ENCODE peak calls at places on chromosomes 4 and X, in nine cellular contexts. One of them, this sample, is unnamed.

GRCh38 chr4:94757192-94758140 is at the start of gene BMPR1B:
- DNase-seq in RPMI8226: no peak
- DNase-seq in NAMALWA: no peak
- DNase-seq in omental fat pad: no peak
- DNase-seq in left lung: no peak
- DNase-seq in erythroblast: peak; percentile 19
- DNase-seq in G401: no peak
- DNase-seq in transverse colon: no peak
- DNase-seq in neural crest cell: peak; percentile 42
- DNase-seq in this sample: no peak

GRCh38 chrX:33171071-33171470 is 40.3 kb downstream of the DMD start:
- DNase-seq in RPMI8226: no peak
- DNase-seq in NAMALWA: peak; percentile 75
- DNase-seq in omental fat pad: no peak
- DNase-seq in left lung: no peak
- DNase-seq in erythroblast: no peak
- DNase-seq in G401: no peak
- DNase-seq in transverse colon: no peak
- DNase-seq in neural crest cell: no peak
- DNase-seq in this sample: no peak

GRCh38 chr4:77104405-77105292 is 28.9 kb upstream of the CCNI start:
- DNase-seq in RPMI8226: peak; percentile 25
- DNase-seq in NAMALWA: no peak
- DNase-seq in omental fat pad: no peak
- DNase-seq in left lung: peak; percentile 74
- DNase-seq in erythroblast: no peak
- DNase-seq in G401: peak; percentile 82
- DNase-seq in transverse colon: peak; percentile 73
- DNase-seq in neural crest cell: no peak
- DNase-seq in this sample: no peak

GRCh38 chrX:63404332-63404731 is 53.2 kb upstream of the SPIN4 start:
- DNase-seq in RPMI8226: no peak
- DNase-seq in NAMALWA: peak; percentile 15
- DNase-seq in omental fat pad: no peak
- DNase-seq in left lung: no peak
- DNase-seq in erythroblast: no peak
- DNase-seq in G401: no peak
- DNase-seq in transverse colon: no peak
- DNase-seq in neural crest cell: no peak
- DNase-seq in this sample: no peak

GRCh38 chr4:94416981-94417380 is 34.8 kb upstream of the PDLIM5 start:
- DNase-seq in RPMI8226: no peak
- DNase-seq in NAMALWA: no peak
- DNase-seq in omental fat pad: no peak
- DNase-seq in left lung: no peak
- DNase-seq in erythroblast: no peak
- DNase-seq in G401: no peak
- DNase-seq in transverse colon: no peak
- DNase-seq in neural crest cell: no peak
- DNase-seq in this sample: no peak

GRCh38 chr4:76931576-76932276 is 17.8 kb upstream of the SEPTIN11 start:
- DNase-seq in RPMI8226: no peak
- DNase-seq in NAMALWA: no peak
- DNase-seq in omental fat pad: no peak
- DNase-seq in left lung: no peak
- DNase-seq in erythroblast: no peak
- DNase-seq in G401: no peak
- DNase-seq in transverse colon: no peak
- DNase-seq in neural crest cell: no peak
- DNase-seq in this sample: no peak

GRCh38 chr4:4810778-4811177 is 48.7 kb upstream of the MSX1 start:
- DNase-seq in RPMI8226: no peak
- DNase-seq in NAMALWA: no peak
- DNase-seq in omental fat pad: no peak
- DNase-seq in left lung: no peak
- DNase-seq in erythroblast: no peak
- DNase-seq in G401: no peak
- DNase-seq in transverse colon: no peak
- DNase-seq in neural crest cell: no peak
- DNase-seq in this sample: no peak

GRCh38 chr4:152959080-152959479 is 23.0 kb downstream of the FHDC1 start:
- DNase-seq in RPMI8226: no peak
- DNase-seq in NAMALWA: no peak
- DNase-seq in omental fat pad: no peak
- DNase-seq in left lung: no peak
- DNase-seq in erythroblast: no peak
- DNase-seq in G401: no peak
- DNase-seq in transverse colon: no peak
- DNase-seq in neural crest cell: no peak
- DNase-seq in this sample: no peak

GRCh38 chr4:94897023-94897422 is 139.3 kb downstream of the BMPR1B start:
- DNase-seq in RPMI8226: no peak
- DNase-seq in NAMALWA: no peak
- DNase-seq in omental fat pad: no peak
- DNase-seq in left lung: no peak
- DNase-seq in erythroblast: no peak
- DNase-seq in G401: no peak
- DNase-seq in transverse colon: no peak
- DNase-seq in neural crest cell: no peak
- DNase-seq in this sample: no peak

GRCh38 chrX:31165241-31166035 is 93.6 kb upstream of the FTHL17 start:
- DNase-seq in RPMI8226: no peak
- DNase-seq in NAMALWA: no peak
- DNase-seq in omental fat pad: no peak
- DNase-seq in left lung: no peak
- DNase-seq in erythroblast: no peak
- DNase-seq in G401: no peak
- DNase-seq in transverse colon: no peak
- DNase-seq in neural crest cell: no peak
- DNase-seq in this sample: no peak